ENCODE peak calls at places on chromosomes 12 and 14, in eight cellular contexts. G is A172, Y is WTC11, J is midbrain, N is cardiac septum, U is AG09319, X is cardiac fibroblast, O is A549. T is an unnamed sample.

GRCh38 chr14:92495041-92495440 is 18.5 kb upstream of the RIN3 start:
- DNase-seq in G (peak), Y (no peak), J (no peak), N (no peak), U (no peak), X (peak), O (no peak), T (no peak)

GRCh38 chr14:80692903-80693302 is 248.6 kb downstream of the CEP128 start:
- DNase-seq in G (no peak), Y (no peak), J (no peak), N (no peak), U (no peak), X (no peak), O (no peak), T (no peak)

GRCh38 chr14:98168196-98168985 is 1103.6 kb downstream of the BCL11B start:
- DNase-seq in G (no peak), Y (no peak), J (no peak), N (no peak), U (no peak), X (no peak), O (no peak), T (no peak)

GRCh38 chr14:59961518-59962062 is 41.6 kb downstream of the LRRC9 start:
- DNase-seq in G (no peak), Y (no peak), J (no peak), N (no peak), U (no peak), X (no peak), O (no peak), T (no peak)

GRCh38 chr12:113260636-113261300 is 39.5 kb downstream of the TPCN1 start:
- DNase-seq in G (no peak), Y (no peak), J (no peak), N (no peak), U (no peak), X (no peak), O (no peak), T (no peak)

GRCh38 chr12:57342207-57342691 is 88.6 kb downstream of the R3HDM2 start:
- DNase-seq in G (no peak), Y (peak), J (peak), N (no peak), U (no peak), X (peak), O (peak), T (peak)

GRCh38 chr12:56258820-56259183 is 618 bp upstream of the ANKRD52 start:
- DNase-seq in G (no peak), Y (no peak), J (peak), N (no peak), U (no peak), X (no peak), O (no peak), T (no peak)

GRCh38 chr12:110687770-110688169 is 1.1 kb downstream of the HVCN1 start:
- DNase-seq in G (no peak), Y (no peak), J (no peak), N (no peak), U (no peak), X (no peak), O (no peak), T (no peak)

GRCh38 chr14:92341791-92342190 is 18.8 kb downstream of the SLC24A4 start:
- DNase-seq in G (no peak), Y (no peak), J (no peak), N (no peak), U (no peak), X (no peak), O (no peak), T (no peak)

GRCh38 chr12:123843912-123844748 is 82.0 kb downstream of the DNAH10 start:
- DNase-seq in G (no peak), Y (no peak), J (no peak), N (no peak), U (no peak), X (no peak), O (no peak), T (no peak)

T was measured in fibroblast of gingiva.